ENCODE peak calls at places on chromosome 18, in four cellular contexts. K is breast epithelium, Q is aorta, P is body of pancreas. Z is an unnamed sample.
A peak's percentile ranks its signal among the peaks of the same experiment; 100 is the strongest.

GRCh38 chr18:45111507-45111858 is 430.8 kb downstream of the SETBP1 start:
- DNase-seq in Q (no peak), P (no peak), K (no peak), Z (no peak)

GRCh38 chr18:3015203-3015590 is 2.3 kb upstream of the LPIN2 start:
- DNase-seq in Q (no peak), P (no peak), K (no peak), Z (no peak)

GRCh38 chr18:11897781-11898180 is 10.3 kb downstream of the MPPE1 start:
- DNase-seq in K (no peak), Q (no peak), P (no peak), Z (no peak)

GRCh38 chr18:36441426-36441870 is 143.9 kb downstream of the FHOD3 start:
- DNase-seq in P (no peak), Q (no peak), K (no peak), Z (no peak)

GRCh38 chr18:58315739-58316215 is 271.8 kb downstream of the NEDD4L start:
- DNase-seq in Q (no peak), K (peak; percentile 71), P (peak; percentile 33), Z (no peak)

GRCh38 chr18:35407871-35408481 is 30.8 kb upstream of the ZNF396 start:
- DNase-seq in P (peak; percentile 49), Q (no peak), K (no peak), Z (no peak)

GRCh38 chr18:46173393-46174316 is 69.5 kb downstream of the HAUS1 start:
- DNase-seq in Q (peak; percentile 97), P (peak; percentile 94), K (peak; percentile 88), Z (peak; percentile 74)

GRCh38 chr18:75531212-75531850 is 103.8 kb upstream of the SMIM21 start:
- DNase-seq in P (no peak), Q (no peak), K (no peak), Z (no peak)

GRCh38 chr18:57798713-57799373 is 4.3 kb downstream of the ATP8B1 start:
- DNase-seq in P (no peak), K (no peak), Q (no peak), Z (no peak)

GRCh38 chr18:10560457-10561045 is 34.7 kb downstream of the NAPG start:
- DNase-seq in K (peak; percentile 69), P (peak; percentile 86), Q (peak; percentile 80), Z (no peak)

GRCh38 chr18:27185025-27185763 is at the start of gene CHST9:
- DNase-seq in K (no peak), Q (no peak), P (peak; percentile 68), Z (no peak)

GRCh38 chr18:52326001-52326400 is 14.0 kb upstream of the DCC start:
- DNase-seq in P (no peak), K (no peak), Q (no peak), Z (no peak)

GRCh38 chr18:40159141-40160017 is 1795.7 kb upstream of the PIK3C3 start:
- DNase-seq in P (no peak), Q (no peak), K (no peak), Z (no peak)

GRCh38 chr18:59061914-59062642 is 77.6 kb upstream of the SEC11C start:
- DNase-seq in K (no peak), Q (no peak), P (no peak), Z (no peak)

GRCh38 chr18:2985628-2986027 is 27.3 kb downstream of the LPIN2 start:
- DNase-seq in Q (no peak), K (no peak), P (no peak), Z (no peak)

GRCh38 chr18:50356036-50356945 is 18.6 kb upstream of the SKA1 start:
- DNase-seq in Q (no peak), K (no peak), P (peak; percentile 32), Z (no peak)

GRCh38 chr18:23587220-23587642 is 925 bp upstream of the NPC1 start:
- DNase-seq in Q (no peak), P (no peak), K (no peak), Z (no peak)

GRCh38 chr18:33184178-33184577 is 256.3 kb downstream of the CCDC178 start:
- DNase-seq in Q (no peak), K (no peak), P (no peak), Z (no peak)

GRCh38 chr18:68940039-68940438 is 142.2 kb downstream of the CCDC102B start:
- DNase-seq in P (no peak), K (no peak), Q (no peak), Z (no peak)

GRCh38 chr18:13525381-13526029 is 200.9 kb downstream of the FAM210A start:
- DNase-seq in Q (no peak), K (peak; percentile 2), P (no peak), Z (no peak)

GRCh38 chr18:24414349-24415003 is 12.0 kb upstream of the IMPACT start:
- DNase-seq in K (no peak), P (no peak), Q (no peak), Z (no peak)

GRCh38 chr18:32454667-32455066 is 16.0 kb downstream of the GAREM1 start:
- DNase-seq in P (no peak), K (no peak), Q (no peak), Z (no peak)

GRCh38 chr18:34158881-34159690 is 65.6 kb downstream of the NOL4 start:
- DNase-seq in K (no peak), Q (peak; percentile 42), P (peak; percentile 50), Z (no peak)

GRCh38 chr18:76459687-76460350 is 35.2 kb downstream of the ZNF516 start:
- DNase-seq in Q (peak; percentile 80), P (peak; percentile 69), K (peak; percentile 82), Z (no peak)

GRCh38 chr18:7657937-7658336 is 90.8 kb downstream of the PTPRM start:
- DNase-seq in P (no peak), Q (no peak), K (no peak), Z (no peak)

GRCh38 chr18:68623342-68623741 is 91.6 kb downstream of the TMX3 start:
- DNase-seq in P (peak; percentile 55), Q (peak; percentile 47), K (no peak), Z (no peak)

GRCh38 chr18:46297621-46298020 is 193.4 kb downstream of the HAUS1 start:
- DNase-seq in K (no peak), P (no peak), Q (no peak), Z (no peak)

GRCh38 chr18:39460136-39460535 is 1894.5 kb upstream of the CELF4 start:
- DNase-seq in Q (no peak), P (no peak), K (no peak), Z (no peak)

DNA sequence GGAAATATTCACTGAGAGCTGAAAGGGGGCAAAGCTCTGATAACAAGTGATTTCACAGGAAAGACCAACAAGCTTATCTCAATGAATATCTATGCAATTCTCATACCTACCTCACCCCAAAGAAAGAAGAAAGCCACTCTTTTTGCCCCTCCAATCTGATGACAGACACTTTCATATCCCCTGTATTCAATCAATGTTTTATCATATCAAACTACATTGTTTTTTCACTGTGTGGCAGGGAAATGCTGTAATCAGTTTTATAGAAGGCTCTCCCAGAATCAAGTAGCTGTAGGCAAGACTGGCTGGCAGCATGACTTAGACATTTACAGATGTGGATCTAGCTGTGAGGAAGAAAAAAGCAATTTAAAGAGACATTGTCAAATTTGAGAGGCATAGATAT is 81.3 kb upstream of the PIK3C3 start:
- DNase-seq in K (no peak), P (no peak), Q (no peak), Z (no peak)
- H3K4me1 ChIP-seq in K (no peaks in the 10 kb centered on the region), P (no peaks in the 10 kb centered on the region), Q (no peaks in the 10 kb centered on the region), Z (no peaks in the 10 kb centered on the region)

GRCh38 chr18:78649421-78649820 is 330.2 kb upstream of the SALL3 start:
- DNase-seq in K (no peak), P (no peak), Q (no peak), Z (no peak)
- H3K9me3 ChIP-seq in K (peaks cover 8% of the 10 kb centered on the region), P (no peaks in the 10 kb centered on the region), Q (no peaks in the 10 kb centered on the region), Z (no peaks in the 10 kb centered on the region)

GRCh38 chr18:55577812-55578539 is 10.0 kb downstream of the TCF4 start:
- DNase-seq in K (no peak), P (peak; percentile 18), Q (no peak), Z (no peak)
- H3K4me1 ChIP-seq in K (no peaks in the 10 kb centered on the region), P (peaks cover 8% of the 10 kb centered on the region), Q (no peaks in the 10 kb centered on the region), Z (no peaks in the 10 kb centered on the region)

GRCh38 chr18:71707985-71708500 is 836.1 kb downstream of the CBLN2 start:
- DNase-seq in Q (no peak), P (no peak), K (no peak), Z (no peak)
- H3K9me3 ChIP-seq in Q (no peaks in the 10 kb centered on the region), P (no peaks in the 10 kb centered on the region), K (no peaks in the 10 kb centered on the region), Z (no peaks in the 10 kb centered on the region)

GRCh38 chr18:22132763-22133162 is 36.6 kb upstream of the GATA6 start:
- DNase-seq in Q (no peak), K (no peak), P (no peak), Z (no peak)

GRCh38 chr18:22124970-22125369 is 44.4 kb upstream of the GATA6 start:
- DNase-seq in K (no peak), Q (no peak), P (no peak), Z (no peak)

GRCh38 chr18:22128954-22129353 is 40.4 kb upstream of the GATA6 start:
- DNase-seq in P (no peak), Q (no peak), K (no peak), Z (no peak)

GRCh38 chr18:22132258-22132657 is 37.1 kb upstream of the GATA6 start:
- DNase-seq in P (no peak), K (no peak), Q (no peak), Z (no peak)

GRCh38 chr18:22129778-22130177 is 39.6 kb upstream of the GATA6 start:
- DNase-seq in Q (no peak), P (no peak), K (no peak), Z (no peak)
- H3K4me1 ChIP-seq in Q (no peaks in the 10 kb centered on the region), P (peaks cover 13% of the 10 kb centered on the region), K (no peaks in the 10 kb centered on the region), Z (no peaks in the 10 kb centered on the region)

GRCh38 chr18:71727909-71728308 is 816.2 kb downstream of the CBLN2 start:
- DNase-seq in Q (no peak), K (no peak), P (no peak), Z (no peak)
- H3K9me3 ChIP-seq in Q (peaks cover 1% of the 10 kb centered on the region), K (no peaks in the 10 kb centered on the region), P (no peaks in the 10 kb centered on the region), Z (no peaks in the 10 kb centered on the region)